ENCODE peak calls at places on chromosomes 3 and 15, in four cellular contexts. One of them, this sample, is unnamed.

GRCh38 chr3:188157971-188158370 is 4.0 kb downstream of the LPP start:
- DNase-seq in transverse colon: peak
- DNase-seq in body of pancreas: peak
- DNase-seq in cardiac fibroblast: no peak
- DNase-seq in this sample: no peak

GRCh38 chr3:184715943-184716651 is 4.2 kb upstream of the MAGEF1 start:
- DNase-seq in transverse colon: no peak
- DNase-seq in cardiac fibroblast: peak
- DNase-seq in body of pancreas: no peak
- DNase-seq in this sample: peak

GRCh38 chr15:36177590-36178281 is 401.7 kb upstream of the CDIN1 start:
- DNase-seq in transverse colon: no peak
- DNase-seq in body of pancreas: no peak
- DNase-seq in cardiac fibroblast: peak
- DNase-seq in this sample: peak

GRCh38 chr3:116148881-116149530 is 296.3 kb downstream of the LSAMP start:
- DNase-seq in body of pancreas: no peak
- DNase-seq in cardiac fibroblast: peak
- DNase-seq in transverse colon: no peak
- DNase-seq in this sample: no peak

GRCh38 chr3:41418961-41419691 is 219.8 kb downstream of the CTNNB1 start:
- DNase-seq in body of pancreas: no peak
- DNase-seq in transverse colon: no peak
- DNase-seq in cardiac fibroblast: peak
- DNase-seq in this sample: peak

GRCh38 chr3:149401215-149401925 is 23.9 kb upstream of the TM4SF1 start:
- DNase-seq in cardiac fibroblast: peak
- DNase-seq in body of pancreas: peak
- DNase-seq in transverse colon: no peak
- DNase-seq in this sample: no peak

GRCh38 chr3:33125840-33126239 is 12.0 kb downstream of the CRTAP start:
- DNase-seq in body of pancreas: no peak
- DNase-seq in transverse colon: no peak
- DNase-seq in cardiac fibroblast: no peak
- DNase-seq in this sample: no peak

GRCh38 chr15:64813075-64813474 is 12.4 kb downstream of the PIF1 start:
- DNase-seq in cardiac fibroblast: peak
- DNase-seq in body of pancreas: peak
- DNase-seq in transverse colon: no peak
- DNase-seq in this sample: peak

GRCh38 chr15:78421241-78421994 is 16.6 kb upstream of the IREB2 start:
- DNase-seq in cardiac fibroblast: no peak
- DNase-seq in body of pancreas: no peak
- DNase-seq in transverse colon: no peak
- DNase-seq in this sample: peak

GRCh38 chr15:78420766-78421165 is 17.2 kb upstream of the IREB2 start:
- DNase-seq in body of pancreas: no peak
- DNase-seq in transverse colon: no peak
- DNase-seq in cardiac fibroblast: no peak
- DNase-seq in this sample: no peak

GRCh38 chr15:78420220-78420619 is 17.8 kb upstream of the IREB2 start:
- DNase-seq in cardiac fibroblast: no peak
- DNase-seq in transverse colon: no peak
- DNase-seq in body of pancreas: no peak
- DNase-seq in this sample: no peak

GRCh38 chr15:78424673-78425072 is 13.3 kb upstream of the IREB2 start:
- DNase-seq in cardiac fibroblast: no peak
- DNase-seq in body of pancreas: no peak
- DNase-seq in transverse colon: no peak
- DNase-seq in this sample: no peak

DNA sequence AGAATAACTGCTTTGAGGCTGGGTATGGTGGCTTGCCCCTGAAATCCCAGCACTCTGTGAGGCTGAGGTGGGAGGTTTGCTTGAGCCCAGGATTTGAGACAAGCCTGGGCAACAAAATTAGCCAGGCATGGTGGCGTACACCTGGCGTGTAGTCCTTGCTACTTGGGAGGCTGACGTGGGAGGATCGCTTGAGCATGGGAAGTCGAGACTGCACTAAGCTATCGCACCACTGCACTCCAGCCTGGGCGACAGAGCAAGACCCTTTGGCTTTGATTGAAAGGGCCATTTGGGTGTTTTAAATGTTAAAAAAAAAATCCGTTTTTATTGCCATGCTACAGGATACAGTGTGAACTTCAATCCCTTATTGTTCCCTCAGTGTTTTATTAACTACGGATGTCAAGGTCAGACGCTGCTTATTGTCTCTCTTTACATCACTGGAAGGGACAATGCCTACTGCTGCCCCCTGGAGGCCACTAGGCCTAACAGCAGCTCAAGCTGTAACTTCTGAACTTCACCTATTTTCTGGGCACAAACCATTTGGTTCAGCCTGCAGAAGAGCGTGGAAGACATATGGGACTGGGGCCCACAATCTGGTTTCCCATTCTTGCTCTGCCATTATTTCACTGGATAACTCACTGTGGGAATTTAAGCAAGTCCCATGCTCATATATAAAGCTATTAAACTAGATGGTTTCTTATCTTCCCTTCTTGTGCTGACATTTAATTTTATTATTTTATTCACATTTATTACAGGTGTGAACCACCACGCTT is 15.3 kb upstream of the IREB2 start:
- DNase-seq in transverse colon: peak
- DNase-seq in cardiac fibroblast: peak
- DNase-seq in body of pancreas: peak
- DNase-seq in this sample: peak
- H3K4me3 ChIP-seq in transverse colon: no peak
- H3K4me3 ChIP-seq in cardiac fibroblast: no peak
- H3K4me3 ChIP-seq in body of pancreas: no peak
- H3K4me3 ChIP-seq in this sample: no peak

GRCh38 chr3:68007621-68008226 is 353.3 kb upstream of the SUCLG2 start:
- DNase-seq in cardiac fibroblast: no peak
- DNase-seq in transverse colon: no peak
- DNase-seq in body of pancreas: peak
- DNase-seq in this sample: no peak
- TF ChIP-seq CTCF in cardiac fibroblast: no peak
- TF ChIP-seq CTCF in transverse colon: no peak
- TF ChIP-seq CTCF in body of pancreas: no peak
- TF ChIP-seq CTCF in this sample: no peak

GRCh38 chr15:68843425-68844311 is 23.0 kb upstream of the ANP32A start:
- DNase-seq in cardiac fibroblast: peak
- DNase-seq in body of pancreas: peak
- DNase-seq in transverse colon: peak
- DNase-seq in this sample: no peak
- H3K4me3 ChIP-seq in cardiac fibroblast: peak
- H3K4me3 ChIP-seq in body of pancreas: no peak
- H3K4me3 ChIP-seq in transverse colon: peak
- H3K4me3 ChIP-seq in this sample: peak

GRCh38 chr3:49712631-49713317 is 6.7 kb downstream of the AMIGO3 start:
- DNase-seq in cardiac fibroblast: no peak
- DNase-seq in transverse colon: no peak
- DNase-seq in body of pancreas: no peak
- DNase-seq in this sample: no peak
- TF ChIP-seq CTCF in cardiac fibroblast: no peak
- TF ChIP-seq CTCF in transverse colon: no peak
- TF ChIP-seq CTCF in body of pancreas: no peak
- TF ChIP-seq CTCF in this sample: no peak

GRCh38 chr3:45906681-45907220 is 20.4 kb downstream of the CCR9 start:
- DNase-seq in transverse colon: no peak
- DNase-seq in body of pancreas: no peak
- DNase-seq in cardiac fibroblast: peak
- DNase-seq in this sample: peak

GRCh38 chr3:45908761-45909160 is 22.4 kb downstream of the CCR9 start:
- DNase-seq in cardiac fibroblast: no peak
- DNase-seq in body of pancreas: no peak
- DNase-seq in transverse colon: no peak
- DNase-seq in this sample: no peak

GRCh38 chr3:45905755-45906154 is 19.4 kb downstream of the CCR9 start:
- DNase-seq in cardiac fibroblast: no peak
- DNase-seq in transverse colon: no peak
- DNase-seq in body of pancreas: no peak
- DNase-seq in this sample: no peak

GRCh38 chr3:45907769-45908705 is 21.7 kb downstream of the CCR9 start:
- DNase-seq in cardiac fibroblast: peak
- DNase-seq in transverse colon: no peak
- DNase-seq in body of pancreas: no peak
- DNase-seq in this sample: peak

GRCh38 chr3:45904931-45905330 is 18.6 kb downstream of the CCR9 start:
- DNase-seq in cardiac fibroblast: no peak
- DNase-seq in body of pancreas: no peak
- DNase-seq in transverse colon: no peak
- DNase-seq in this sample: no peak
- H3K4me3 ChIP-seq in cardiac fibroblast: no peak
- H3K4me3 ChIP-seq in body of pancreas: no peak
- H3K4me3 ChIP-seq in transverse colon: no peak
- H3K4me3 ChIP-seq in this sample: no peak

DNA sequence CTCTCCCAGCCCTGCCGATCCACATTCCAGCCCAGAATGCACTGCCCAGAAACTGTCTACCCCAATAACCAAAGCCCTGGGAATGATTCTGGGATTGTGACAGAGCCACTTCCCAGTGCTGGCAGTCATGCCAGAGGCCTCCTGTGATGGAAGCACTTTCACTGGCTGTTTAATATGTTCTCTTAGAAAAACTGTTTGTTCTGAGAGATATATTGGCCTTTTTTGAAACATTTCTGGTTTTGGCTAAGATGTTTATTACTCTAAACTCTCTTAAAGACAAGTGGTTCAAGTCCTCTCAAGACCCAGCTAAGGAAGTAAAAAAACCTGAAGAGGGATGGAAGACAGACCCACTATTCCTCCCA is 74.0 kb upstream of the HACD2 start:
- DNase-seq in cardiac fibroblast: no peak
- DNase-seq in transverse colon: peak
- DNase-seq in body of pancreas: no peak
- DNase-seq in this sample: peak
- TF ChIP-seq CTCF in cardiac fibroblast: no peak
- TF ChIP-seq CTCF in transverse colon: no peak
- TF ChIP-seq CTCF in body of pancreas: no peak
- TF ChIP-seq CTCF in this sample: no peak

GRCh38 chr3:114383875-114384557 is 90.2 kb downstream of the TIGIT start:
- DNase-seq in cardiac fibroblast: peak
- DNase-seq in body of pancreas: peak
- DNase-seq in transverse colon: peak
- DNase-seq in this sample: peak
- H3K4me3 ChIP-seq in cardiac fibroblast: peak
- H3K4me3 ChIP-seq in body of pancreas: no peak
- H3K4me3 ChIP-seq in transverse colon: peak
- H3K4me3 ChIP-seq in this sample: peak

GRCh38 chr3:125192190-125193035 is 20.1 kb downstream of the SLC12A8 start:
- DNase-seq in body of pancreas: no peak
- DNase-seq in cardiac fibroblast: no peak
- DNase-seq in transverse colon: no peak
- DNase-seq in this sample: no peak
- TF ChIP-seq CTCF in body of pancreas: no peak
- TF ChIP-seq CTCF in cardiac fibroblast: no peak
- TF ChIP-seq CTCF in transverse colon: no peak
- TF ChIP-seq CTCF in this sample: no peak

GRCh38 chr15:99706557-99707303 is 26.5 kb downstream of the LYSMD4 start:
- DNase-seq in body of pancreas: no peak
- DNase-seq in transverse colon: no peak
- DNase-seq in cardiac fibroblast: no peak
- DNase-seq in this sample: no peak
- H3K4me3 ChIP-seq in body of pancreas: no peak
- H3K4me3 ChIP-seq in transverse colon: no peak
- H3K4me3 ChIP-seq in cardiac fibroblast: no peak
- H3K4me3 ChIP-seq in this sample: peak